ENCODE peak calls at places on chromosomes 13 and 19, in four cellular contexts. A is GM12878, Q is SK-N-SH, V is HepG2. P is an unnamed sample.

GRCh38 chr13:49512578-49512977 is 16.8 kb downstream of the PHF11 start:
- DNase-seq in A (no peak), Q (no peak), V (no peak), P (no peak)

GRCh38 chr19:46423194-46423593 is 5.5 kb downstream of the PNMA8C start:
- DNase-seq in A (no peak), Q (no peak), V (no peak), P (no peak)

GRCh38 chr13:29472317-29472961 is 123.0 kb downstream of the SLC7A1 start:
- DNase-seq in A (no peak), Q (peak), V (peak), P (no peak)

GRCh38 chr19:47352095-47352494 is 3.0 kb downstream of the DHX34 start:
- DNase-seq in A (no peak), Q (peak), V (no peak), P (no peak)

GRCh38 chr19:58386166-58386575 is 898 bp upstream of the RPS5 start:
- DNase-seq in A (no peak), Q (no peak), V (no peak), P (no peak)

GRCh38 chr19:30047355-30047895 is 105.4 kb downstream of the URI1 start:
- DNase-seq in A (no peak), Q (no peak), V (no peak), P (no peak)

GRCh38 chr19:13098291-13099072 is 4.2 kb downstream of the LYL1 start:
- DNase-seq in A (no peak), Q (no peak), V (no peak), P (peak)

GRCh38 chr13:76043882-76044281 is 407.8 kb downstream of the LMO7 start:
- DNase-seq in A (no peak), Q (no peak), V (no peak), P (no peak)

GRCh38 chr13:43894438-43894837 is 14.7 kb downstream of the LACC1 start:
- DNase-seq in A (no peak), Q (no peak), V (no peak), P (no peak)

GRCh38 chr13:26663801-26664200 is 96.8 kb downstream of the GPR12 start:
- DNase-seq in A (no peak), Q (no peak), V (no peak), P (no peak)

GRCh38 chr19:50460161-50460765 is 16.0 kb upstream of the EMC10 start:
- DNase-seq in A (peak), Q (no peak), V (peak), P (no peak)
- TF ChIP-seq SIN3A in A (no peak), Q (no peak), V (no peak), P (no peak)

GRCh38 chr19:18897108-18898029 is 1.4 kb upstream of the CERS1 start:
- DNase-seq in A (no peak), Q (no peak), V (no peak), P (no peak)
- TF ChIP-seq TCF12 in A (no peak), Q (no peak), V (no peak), P (no peak)

DNA sequence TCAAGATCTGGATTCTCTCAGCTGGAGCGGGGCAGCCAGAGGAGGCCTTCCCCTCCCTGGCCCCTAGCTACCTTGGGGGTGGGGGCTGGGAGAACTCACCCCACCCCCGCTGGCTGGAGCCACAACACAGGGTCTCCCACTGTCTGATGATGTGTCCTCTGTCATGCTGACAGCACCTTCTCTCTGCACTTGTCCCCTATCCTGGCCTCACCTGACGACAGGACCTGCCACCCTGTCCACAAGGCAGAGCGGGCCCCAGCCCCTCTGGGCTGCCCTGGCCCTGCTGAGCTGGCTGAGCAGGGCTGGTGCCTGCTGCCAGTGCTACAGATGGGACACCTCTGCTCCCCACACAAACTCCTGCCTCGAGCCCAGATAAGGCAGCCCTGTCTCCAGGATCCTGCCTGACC is 5.6 kb downstream of the CBARP start:
- DNase-seq in A (no peak), Q (no peak), V (no peak), P (no peak)
- TF ChIP-seq SIN3A in A (no peak), Q (no peak), V (no peak), P (no peak)

DNA sequence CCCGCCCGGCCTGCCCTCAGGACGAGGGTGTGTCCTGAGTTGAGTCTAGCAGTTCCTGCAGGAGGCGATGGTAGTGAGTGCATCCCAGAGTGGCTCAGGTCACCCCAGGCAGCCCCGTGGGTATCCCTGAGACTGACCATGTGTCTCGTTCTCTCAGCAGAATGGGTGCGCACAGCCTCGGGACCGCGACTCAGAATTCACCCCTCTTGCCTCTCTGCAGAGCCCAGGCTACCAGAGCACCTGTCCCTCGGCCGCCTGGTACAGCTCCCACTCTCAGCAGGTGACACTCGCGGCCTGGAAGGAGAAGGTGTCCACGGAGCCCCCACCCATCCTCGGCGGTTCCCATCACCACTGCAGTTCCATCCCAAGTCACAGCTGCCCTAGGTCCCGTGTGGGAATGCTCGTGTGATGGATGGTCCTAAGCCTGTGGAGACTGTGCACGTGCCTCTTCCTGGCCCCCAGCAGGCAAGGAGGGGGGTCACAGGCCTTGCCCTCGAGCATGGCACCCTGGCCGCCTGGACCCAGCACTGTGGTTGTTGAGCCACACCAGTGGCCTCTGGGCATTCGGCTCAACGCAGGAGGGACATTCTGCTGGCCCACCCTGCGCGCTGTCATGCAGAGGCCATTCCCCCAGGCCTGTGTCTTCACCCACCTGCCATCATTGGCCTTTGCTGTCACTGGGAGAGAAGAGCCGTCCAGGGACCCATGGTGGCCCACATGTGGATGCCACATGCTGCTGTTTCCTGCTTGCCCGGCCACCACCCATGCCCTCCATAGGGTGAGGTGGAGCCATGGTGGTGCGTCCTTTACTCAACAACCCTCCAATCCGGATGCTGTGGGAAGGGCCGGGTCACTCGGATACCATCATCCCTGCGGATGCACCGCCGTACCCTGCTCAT is 87.1 kb upstream of the MCF2L start:
- DNase-seq in A (no peak), Q (no peak), V (no peak), P (no peak)
- TF ChIP-seq TCF12 in A (no peak), Q (no peak), V (no peak), P (no peak)

DNA sequence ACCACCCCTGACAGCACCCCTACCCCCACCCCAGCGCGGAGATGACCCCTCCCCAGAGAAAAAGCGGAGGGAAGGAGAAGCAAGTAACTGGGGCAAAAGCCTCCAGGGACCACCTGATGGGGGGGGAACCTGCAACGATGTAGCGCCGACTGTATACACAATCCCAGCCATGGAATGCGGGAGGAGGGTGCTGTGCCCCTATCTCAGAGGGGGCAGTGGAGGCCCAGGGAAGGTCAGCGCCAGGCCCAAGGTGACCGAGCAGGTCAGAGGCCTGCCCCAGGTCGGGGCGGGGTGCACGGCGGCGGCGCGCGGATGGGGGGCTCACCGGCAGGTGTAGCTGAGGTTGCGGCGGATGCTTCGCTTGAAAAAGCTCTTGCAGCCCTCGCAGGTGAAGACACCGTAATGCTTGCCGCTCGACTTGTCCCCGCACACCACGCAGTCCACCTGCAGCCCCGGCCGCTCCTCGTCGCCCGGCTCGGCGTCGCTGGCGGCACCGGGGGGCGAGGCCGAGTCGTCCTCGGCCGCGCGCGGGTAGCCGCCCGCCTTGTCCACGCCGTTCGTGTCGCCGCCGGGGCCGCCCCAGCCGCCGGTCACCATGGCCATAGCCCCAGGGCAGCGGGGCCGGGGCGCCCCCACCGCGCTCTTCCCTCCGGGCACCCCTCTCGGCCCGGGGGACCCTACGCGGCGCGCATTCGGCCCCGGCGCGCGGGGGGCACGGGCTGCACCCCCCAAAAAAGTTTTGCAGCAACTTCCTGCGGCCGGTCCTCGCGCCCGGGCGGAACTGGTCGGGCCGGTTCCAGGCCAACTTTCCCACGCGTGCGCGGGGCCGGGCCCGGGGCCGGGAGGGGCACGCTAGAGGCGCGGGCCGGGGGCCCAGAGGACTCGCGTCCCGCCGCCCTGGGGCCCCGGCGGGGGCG is 843 bp downstream of the NR2F6 start:
- DNase-seq in A (no peak), Q (peak), V (no peak), P (no peak)
- TF ChIP-seq SIN3A in A (no peak), Q (no peak), V (no peak), P (no peak)

DNA sequence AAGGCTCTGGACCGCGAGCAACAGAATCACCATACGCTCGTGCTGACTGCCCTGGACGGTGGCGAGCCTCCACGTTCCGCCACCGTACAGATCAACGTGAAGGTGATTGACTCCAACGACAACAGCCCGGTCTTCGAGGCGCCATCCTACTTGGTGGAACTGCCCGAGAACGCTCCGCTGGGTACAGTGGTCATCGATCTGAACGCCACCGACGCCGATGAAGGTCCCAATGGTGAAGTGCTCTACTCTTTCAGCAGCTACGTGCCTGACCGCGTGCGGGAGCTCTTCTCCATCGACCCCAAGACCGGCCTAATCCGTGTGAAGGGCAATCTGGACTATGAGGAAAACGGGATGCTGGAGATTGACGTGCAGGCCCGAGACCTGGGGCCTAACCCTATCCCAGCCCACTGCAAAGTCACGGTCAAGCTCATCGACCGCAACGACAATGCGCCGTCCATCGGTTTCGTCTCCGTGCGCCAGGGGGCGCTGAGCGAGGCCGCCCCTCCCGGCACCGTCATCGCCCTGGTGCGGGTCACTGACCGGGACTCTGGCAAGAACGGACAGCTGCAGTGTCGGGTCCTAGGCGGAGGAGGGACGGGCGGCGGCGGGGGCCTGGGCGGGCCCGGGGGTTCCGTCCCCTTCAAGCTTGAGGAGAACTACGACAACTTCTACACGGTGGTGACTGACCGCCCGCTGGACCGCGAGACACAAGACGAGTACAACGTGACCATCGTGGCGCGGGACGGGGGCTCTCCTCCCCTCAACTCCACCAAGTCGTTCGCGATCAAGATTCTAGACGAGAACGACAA is 1.8 kb downstream of the PCDH17 start:
- DNase-seq in A (no peak), Q (peak), V (no peak), P (no peak)
- TF ChIP-seq TCF12 in A (no peak), Q (no peak), V (no peak), P (no peak)

GRCh38 chr13:98485561-98485960 is 91.3 kb downstream of the STK24 start:
- DNase-seq in A (no peak), Q (no peak), V (no peak), P (no peak)
- TF ChIP-seq SIN3A in A (no peak), Q (no peak), V (no peak), P (no peak)

DNA sequence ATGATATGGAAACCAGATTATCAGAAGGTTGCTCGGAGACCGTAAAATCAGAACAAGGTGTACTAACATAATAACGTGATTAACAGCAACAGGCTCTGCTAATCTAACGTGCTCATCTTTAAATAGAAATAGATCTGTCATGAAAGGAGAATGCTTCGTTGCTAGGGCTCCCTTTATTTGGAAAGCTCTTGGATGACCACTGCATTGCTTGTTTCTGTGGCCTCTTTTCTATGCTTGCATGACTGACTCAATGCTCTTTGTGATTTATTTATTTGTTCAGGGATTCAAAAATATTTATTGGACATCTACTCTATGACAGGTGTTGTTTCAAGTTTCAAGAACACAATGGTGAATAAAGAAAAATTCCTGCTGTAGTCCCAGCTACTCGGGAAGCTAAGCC is 22.3 kb upstream of the ZDHHC20 start:
- DNase-seq in A (no peak), Q (peak), V (no peak), P (no peak)
- TF ChIP-seq TCF12 in A (no peak), Q (no peak), V (no peak), P (no peak)

DNA sequence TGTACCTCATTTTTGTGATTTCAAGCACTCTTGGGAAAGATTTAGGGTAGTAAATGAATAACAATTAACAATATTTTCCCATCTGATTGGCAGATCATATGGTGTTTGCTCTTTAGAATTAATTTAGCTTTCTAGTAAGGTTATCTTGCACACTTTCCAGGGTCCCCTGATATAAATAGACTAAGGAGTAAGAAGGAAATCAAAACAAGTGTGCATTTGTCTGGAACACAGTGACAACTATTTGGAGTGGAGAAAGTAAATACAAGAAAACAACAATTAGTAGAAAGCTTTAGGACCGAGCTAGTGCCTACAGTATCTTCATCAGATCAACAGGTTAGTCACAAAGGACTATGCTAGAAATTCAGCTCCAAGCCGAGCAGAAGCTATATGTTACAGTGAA is 429.5 kb downstream of the COG6 start:
- DNase-seq in A (no peak), Q (no peak), V (no peak), P (no peak)
- TF ChIP-seq SIN3A in A (no peak), Q (no peak), V (no peak), P (no peak)

P was measured in H1.